ENCODE peak calls at places on chromosome 15, in nine cellular contexts. Q is epithelial cell of esophagus, A is WTC11, O is heart right ventricle, Z is cardiac fibroblast, C is endothelial cell, I is tibial artery, X is HFF-Myc, F is progenitor cell of endocrine pancreas. T is an unnamed sample.

GRCh38 chr15:86877171-86877631 is 797.5 kb downstream of the AGBL1 start:
- DNase-seq in Q (peak), A (no peak), O (no peak), Z (no peak), C (no peak), I (no peak), X (no peak), F (no peak), T (no peak)

GRCh38 chr15:22237891-22238275 is 157.6 kb downstream of the OR4M2 start:
- DNase-seq in Q (no peak), A (no peak), O (no peak), Z (no peak), C (no peak), I (no peak), X (no peak), F (no peak), T (no peak)

GRCh38 chr15:38307251-38307650 is 54.6 kb downstream of the SPRED1 start:
- DNase-seq in Q (no peak), A (no peak), O (no peak), Z (no peak), C (no peak), I (no peak), X (no peak), F (no peak), T (no peak)

GRCh38 chr15:70100495-70101331 is 3.0 kb upstream of the TLE3 start:
- DNase-seq in Q (peak), A (peak), O (peak), Z (peak), C (peak), I (peak), X (no peak), F (peak), T (peak)

GRCh38 chr15:89177633-89178306 is 43.6 kb downstream of the RLBP1 start:
- DNase-seq in Q (peak), A (peak), O (peak), Z (peak), C (peak), I (peak), X (peak), F (peak), T (peak)

GRCh38 chr15:93035953-93036810 is 52.8 kb downstream of the RGMA start:
- DNase-seq in Q (peak), A (peak), O (no peak), Z (peak), C (peak), I (peak), X (no peak), F (no peak), T (peak)

GRCh38 chr15:90917569-90917968 is 14.5 kb downstream of the MAN2A2 start:
- DNase-seq in Q (no peak), A (no peak), O (no peak), Z (no peak), C (no peak), I (no peak), X (no peak), F (no peak), T (no peak)

GRCh38 chr15:45169608-45170480 is 17.9 kb downstream of the SHF start:
- DNase-seq in Q (no peak), A (no peak), O (no peak), Z (no peak), C (no peak), I (no peak), X (no peak), F (no peak), T (no peak)

GRCh38 chr15:67611803-67612369 is 69.4 kb downstream of the MAP2K5 start:
- DNase-seq in Q (no peak), A (no peak), O (no peak), Z (no peak), C (no peak), I (no peak), X (no peak), F (no peak), T (peak)

GRCh38 chr15:98561169-98561941 is 87.0 kb upstream of the IGF1R start:
- DNase-seq in Q (no peak), A (no peak), O (no peak), Z (no peak), C (no peak), I (no peak), X (no peak), F (no peak), T (no peak)

GRCh38 chr15:25188551-25189101 is 233.8 kb downstream of the SNRPN start:
- DNase-seq in Q (no peak), A (no peak), O (no peak), Z (no peak), C (no peak), I (no peak), X (no peak), F (no peak), T (no peak)

GRCh38 chr15:31365032-31365654 is 38.5 kb downstream of the KLF13 start:
- DNase-seq in Q (no peak), A (no peak), O (no peak), Z (no peak), C (no peak), I (no peak), X (no peak), F (no peak), T (peak)

GRCh38 chr15:70400766-70401541 is 303.2 kb upstream of the TLE3 start:
- DNase-seq in Q (no peak), A (no peak), O (no peak), Z (no peak), C (no peak), I (peak), X (no peak), F (no peak), T (peak)

GRCh38 chr15:30870681-30871080 is 33.0 kb upstream of the FAN1 start:
- DNase-seq in Q (peak), A (no peak), O (no peak), Z (no peak), C (no peak), I (no peak), X (no peak), F (no peak), T (no peak)

GRCh38 chr15:90449206-90449735 is 61.2 kb downstream of the IQGAP1 start:
- DNase-seq in Q (no peak), A (no peak), O (no peak), Z (peak), C (no peak), I (no peak), X (no peak), F (no peak), T (peak)

GRCh38 chr15:32905481-32905880 is 187.7 kb downstream of the GREM1 start:
- DNase-seq in Q (no peak), A (no peak), O (no peak), Z (peak), C (no peak), I (no peak), X (no peak), F (no peak), T (no peak)

GRCh38 chr15:65182538-65182937 is 2.6 kb downstream of the CLPX start:
- DNase-seq in Q (no peak), A (no peak), O (no peak), Z (no peak), C (no peak), I (no peak), X (no peak), F (no peak), T (no peak)

GRCh38 chr15:65180167-65180566 is 5.0 kb downstream of the CLPX start:
- DNase-seq in Q (no peak), A (no peak), O (no peak), Z (no peak), C (no peak), I (no peak), X (no peak), F (no peak), T (no peak)

GRCh38 chr15:65184944-65185717 is at the start of gene CLPX:
- DNase-seq in Q (peak), A (peak), O (peak), Z (peak), C (peak), I (peak), X (peak), F (peak), T (peak)

GRCh38 chr15:65184305-65184943 is 718 bp downstream of the CLPX start:
- DNase-seq in Q (peak), A (peak), O (peak), Z (peak), C (peak), I (peak), X (no peak), F (peak), T (peak)

DNA sequence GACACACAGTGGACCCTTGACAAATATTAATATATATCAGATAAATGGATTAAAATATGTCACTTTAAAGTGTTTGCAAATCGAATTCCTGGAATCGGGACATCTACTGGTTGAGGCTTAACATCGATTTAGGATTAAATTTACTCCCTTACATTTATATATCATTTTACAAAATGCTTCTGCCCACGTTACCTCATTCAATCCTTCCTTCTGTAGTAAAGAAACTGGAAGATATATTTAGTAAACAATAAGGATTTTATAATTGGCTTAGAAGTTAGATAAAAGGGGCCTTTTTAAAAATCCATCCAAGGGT is 1.3 kb downstream of the CLPX start:
- DNase-seq in Q (no peak), A (no peak), O (no peak), Z (no peak), C (no peak), I (no peak), X (no peak), F (no peak), T (no peak)
- TF ChIP-seq CTCF in Q (no peak), A (no peak), O (no peak), Z (no peak), C (no peak), I (no peak), X (no peak), F (no peak), T (no peak)

GRCh38 chr15:80839764-80840130 is 60.6 kb downstream of the CEMIP start:
- DNase-seq in Q (no peak), A (no peak), O (no peak), Z (no peak), C (no peak), I (no peak), X (no peak), F (no peak), T (no peak)
- TF ChIP-seq CTCF in Q (no peak), A (no peak), O (no peak), Z (no peak), C (no peak), I (no peak), X (no peak), F (no peak), T (no peak)

GRCh38 chr15:72826611-72827010 is 43.1 kb upstream of the ADPGK start:
- DNase-seq in Q (no peak), A (no peak), O (no peak), Z (no peak), C (no peak), I (no peak), X (no peak), F (no peak), T (no peak)

GRCh38 chr15:72825831-72826230 is 42.3 kb upstream of the ADPGK start:
- DNase-seq in Q (no peak), A (no peak), O (no peak), Z (no peak), C (no peak), I (no peak), X (no peak), F (no peak), T (no peak)

GRCh38 chr15:72827216-72827615 is 43.7 kb upstream of the ADPGK start:
- DNase-seq in Q (peak), A (no peak), O (no peak), Z (no peak), C (no peak), I (no peak), X (no peak), F (no peak), T (no peak)

GRCh38 chr15:72824112-72824511 is 40.6 kb upstream of the ADPGK start:
- DNase-seq in Q (no peak), A (no peak), O (no peak), Z (no peak), C (no peak), I (no peak), X (no peak), F (no peak), T (no peak)

DNA sequence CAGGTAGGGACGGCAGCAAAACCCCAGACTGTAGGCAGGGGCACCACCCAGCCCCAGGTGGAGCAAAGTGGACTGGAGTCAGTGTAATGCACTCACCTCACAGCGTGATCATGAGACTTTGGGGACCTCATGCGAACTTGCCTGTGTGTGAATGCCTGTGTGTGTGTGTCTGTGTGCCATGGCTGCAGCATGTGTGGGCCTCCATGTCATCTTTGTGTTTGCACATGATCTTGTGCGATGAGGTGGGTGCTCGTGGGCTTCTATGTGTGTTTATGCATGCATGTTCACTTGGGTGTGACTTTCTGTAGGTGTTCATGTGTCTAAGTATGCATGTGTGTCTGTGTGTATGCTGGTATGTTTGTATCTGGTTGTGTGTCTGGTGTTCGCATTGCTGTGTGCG is 41.2 kb upstream of the ADPGK start:
- DNase-seq in Q (no peak), A (no peak), O (no peak), Z (no peak), C (no peak), I (no peak), X (no peak), F (no peak), T (no peak)
- TF ChIP-seq CTCF in Q (no peak), A (no peak), O (no peak), Z (no peak), C (no peak), I (no peak), X (no peak), F (no peak), T (no peak)

GRCh38 chr15:36359286-36359685 is 220.1 kb upstream of the CDIN1 start:
- DNase-seq in Q (no peak), A (no peak), O (no peak), Z (no peak), C (no peak), I (no peak), X (no peak), F (no peak), T (no peak)

GRCh38 chr15:36363335-36363734 is 216.1 kb upstream of the CDIN1 start:
- DNase-seq in Q (peak), A (no peak), O (no peak), Z (peak), C (no peak), I (no peak), X (no peak), F (no peak), T (peak)

GRCh38 chr15:36361351-36361870 is 218.0 kb upstream of the CDIN1 start:
- DNase-seq in Q (peak), A (no peak), O (no peak), Z (peak), C (no peak), I (no peak), X (no peak), F (no peak), T (peak)

GRCh38 chr15:36364377-36364776 is 215.0 kb upstream of the CDIN1 start:
- DNase-seq in Q (no peak), A (no peak), O (no peak), Z (no peak), C (no peak), I (no peak), X (no peak), F (no peak), T (peak)

GRCh38 chr15:36362508-36362907 is 216.9 kb upstream of the CDIN1 start:
- DNase-seq in Q (no peak), A (no peak), O (no peak), Z (peak), C (no peak), I (no peak), X (no peak), F (no peak), T (peak)
- TF ChIP-seq CTCF in Q (no peak), A (no peak), O (no peak), Z (no peak), C (no peak), I (no peak), X (no peak), F (no peak), T (no peak)

GRCh38 chr15:48976444-48977088 is 12.8 kb upstream of the SHC4 start:
- DNase-seq in Q (no peak), A (no peak), O (no peak), Z (no peak), C (no peak), I (no peak), X (no peak), F (no peak), T (no peak)
- TF ChIP-seq CTCF in Q (no peak), A (no peak), O (no peak), Z (no peak), C (no peak), I (no peak), X (no peak), F (no peak), T (no peak)

GRCh38 chr15:77901251-77901881 is 176.1 kb downstream of the TBC1D2B start:
- DNase-seq in Q (no peak), A (peak), O (no peak), Z (no peak), C (no peak), I (peak), X (no peak), F (no peak), T (no peak)

GRCh38 chr15:77904901-77905300 is 172.6 kb downstream of the TBC1D2B start:
- DNase-seq in Q (no peak), A (no peak), O (no peak), Z (no peak), C (no peak), I (no peak), X (no peak), F (no peak), T (no peak)

GRCh38 chr15:77904436-77904821 is 173.1 kb downstream of the TBC1D2B start:
- DNase-seq in Q (no peak), A (peak), O (no peak), Z (no peak), C (no peak), I (peak), X (no peak), F (no peak), T (no peak)

GRCh38 chr15:77898811-77899730 is 178.4 kb downstream of the TBC1D2B start:
- DNase-seq in Q (no peak), A (no peak), O (no peak), Z (no peak), C (no peak), I (peak), X (no peak), F (no peak), T (no peak)

DNA sequence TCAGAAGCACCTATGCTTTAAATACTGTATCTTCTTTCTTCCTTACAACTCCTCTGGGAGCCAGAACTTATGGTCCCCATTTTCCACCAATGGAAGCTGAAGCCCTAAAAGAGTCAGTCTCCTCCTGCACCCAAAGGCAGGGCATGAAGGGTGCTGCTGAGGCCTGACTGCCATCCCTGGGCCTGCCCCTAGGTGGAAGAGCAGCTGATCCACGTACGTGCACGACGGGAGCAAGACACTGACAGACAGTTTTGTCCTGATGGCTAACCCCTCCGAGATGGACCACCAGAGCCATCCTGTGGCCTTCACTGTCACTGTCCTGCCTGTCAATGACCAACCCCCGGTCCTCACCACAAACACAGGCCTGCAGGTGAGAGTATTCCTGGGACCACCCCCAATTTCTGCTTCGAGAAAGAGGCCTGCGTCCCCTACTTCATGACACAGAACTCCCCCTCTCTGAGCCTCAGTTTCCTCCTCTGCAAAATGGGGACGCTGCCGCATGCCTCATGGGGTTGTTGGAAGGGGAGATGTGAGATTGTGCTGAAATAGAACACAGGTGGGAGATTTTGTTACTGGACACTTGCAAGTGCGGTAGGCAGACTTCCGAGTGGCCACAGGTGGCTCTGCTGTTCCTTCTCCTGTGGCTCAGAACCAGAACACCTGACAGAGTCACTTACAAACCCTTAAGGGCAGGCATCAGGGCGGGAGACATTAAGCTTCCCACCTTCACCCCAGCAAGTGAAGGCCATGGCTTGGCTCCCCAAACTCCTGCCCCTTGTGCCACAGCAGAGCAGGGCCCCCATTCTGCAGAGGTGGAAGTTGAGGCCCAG is 175.4 kb downstream of the TBC1D2B start:
- DNase-seq in Q (peak), A (peak), O (no peak), Z (no peak), C (no peak), I (peak), X (no peak), F (no peak), T (no peak)
- TF ChIP-seq CTCF in Q (peak), A (no peak), O (no peak), Z (peak), C (no peak), I (no peak), X (peak), F (peak), T (peak)

T was measured in choroid plexus epithelial cell.